ENCODE peak calls at places on chromosome 1, in seven cellular contexts. G is GM03348; E is head of caudate nucleus; X is D341Med; U is astrocyte of the spinal cord; Y is stimulated activated CD8-positive, alpha-beta memory T cell treated with anti-CD3 and anti-CD28 coated beads, Interleukin-2, amount 100 ng/mL, for 1 hour; A is HuH-7.5. R is an unnamed sample.
A peak's percentile ranks its signal among the peaks of the same experiment; 100 is the strongest.

GRCh38 chr1:65975708-65976107 is 183.0 kb downstream of the PDE4B start:
- DNase-seq in G (no peak), E (no peak), X (no peak), U (no peak), Y (no peak), A (no peak), R (no peak)

GRCh38 chr1:54894271-54894670 is 7.3 kb upstream of the DHCR24 start:
- DNase-seq in G (no peak), E (no peak), X (no peak), U (no peak), Y (no peak), A (no peak), R (no peak)

GRCh38 chr1:166089804-166090203 is 77.0 kb downstream of the FAM78B start:
- DNase-seq in G (no peak), E (no peak), X (no peak), U (no peak), Y (no peak), A (no peak), R (no peak)

GRCh38 chr1:116224111-116224510 is 112.9 kb downstream of the MAB21L3 start:
- DNase-seq in G (no peak), E (no peak), X (no peak), U (no peak), Y (no peak), A (no peak), R (no peak)

GRCh38 chr1:13732971-13733667 is 33.1 kb downstream of the PRDM2 start:
- DNase-seq in G (no peak), E (no peak), X (no peak), U (no peak), Y (no peak), A (no peak), R (no peak)

GRCh38 chr1:10304295-10304694 is 93.9 kb downstream of the KIF1B start:
- DNase-seq in G (no peak), E (no peak), X (no peak), U (no peak), Y (no peak), A (no peak), R (no peak)

GRCh38 chr1:65393345-65393744 is 27.1 kb upstream of the LEPR start:
- DNase-seq in G (peak; percentile 7), E (no peak), X (no peak), U (peak; percentile 62), Y (no peak), A (no peak), R (no peak)

GRCh38 chr1:110136911-110137310 is 13.4 kb upstream of the SLC6A17 start:
- DNase-seq in G (no peak), E (peak; percentile 85), X (no peak), U (no peak), Y (no peak), A (no peak), R (no peak)

R was measured in activated CD4-positive, CD25-positive, alpha-beta regulatory T cell treated with anti-CD3 and anti-CD28 coated beads, Interleukin-2, amount 50 U/mL, for 16 hours.